ENCODE peak calls at places on chromosomes 12 and 14, in nine cellular contexts. K, D, G, X, C, A, O, S and T are unnamed samples.
A peak's percentile ranks its signal among the peaks of the same experiment; 100 is the strongest.

GRCh38 chr14:99556134-99556791 is 47.7 kb downstream of the CCDC85C start:
- DNase-seq in K (no peak), D (no peak), G (no peak), X (no peak), C (no peak), A (no peak), O (no peak), S (no peak), T (no peak)

GRCh38 chr12:102067574-102068258 is 5.9 kb upstream of the WASHC3 start:
- DNase-seq in K (no peak), D (no peak), G (no peak), X (no peak), C (no peak), A (no peak), O (no peak), S (no peak), T (no peak)

GRCh38 chr12:97308576-97309198 is 153.9 kb upstream of the RMST start:
- DNase-seq in K (peak; percentile 24), D (peak; percentile 15), G (peak; percentile 53), X (no peak), C (no peak), A (no peak), O (no peak), S (no peak), T (no peak)

GRCh38 chr12:107454431-107454830 is 231.2 kb upstream of the PWP1 start:
- DNase-seq in K (no peak), D (no peak), G (no peak), X (no peak), C (no peak), A (no peak), O (no peak), S (no peak), T (no peak)

GRCh38 chr12:62268956-62269355 is 8.8 kb downstream of the USP15 start:
- DNase-seq in K (no peak), D (no peak), G (no peak), X (no peak), C (no peak), A (no peak), O (no peak), S (no peak), T (no peak)

GRCh38 chr14:100172811-100173210 is 13.4 kb upstream of the DEGS2 start:
- DNase-seq in K (no peak), D (no peak), G (no peak), X (no peak), C (no peak), A (no peak), O (no peak), S (no peak), T (no peak)

GRCh38 chr14:23942587-23942986 is 11.0 kb upstream of the DHRS4 start:
- DNase-seq in K (no peak), D (no peak), G (no peak), X (no peak), C (no peak), A (no peak), O (no peak), S (no peak), T (no peak)

GRCh38 chr12:4849024-4849594 is 60.6 kb upstream of the KCNA1 start:
- DNase-seq in K (peak; percentile 42), D (no peak), G (peak; percentile 39), X (no peak), C (no peak), A (no peak), O (no peak), S (no peak), T (peak; percentile 25)

GRCh38 chr12:114555451-114555850 is 128.5 kb downstream of the TBX3 start:
- DNase-seq in K (no peak), D (no peak), G (no peak), X (no peak), C (no peak), A (no peak), O (no peak), S (no peak), T (no peak)

GRCh38 chr14:104135904-104136471 is 2.4 kb upstream of the KIF26A start:
- DNase-seq in K (peak; percentile 75), D (no peak), G (no peak), X (peak; percentile 7), C (no peak), A (no peak), O (peak; percentile 66), S (no peak), T (no peak)

GRCh38 chr14:90554341-90554740 is 157.5 kb downstream of the CALM1 start:
- DNase-seq in K (no peak), D (no peak), G (no peak), X (no peak), C (no peak), A (no peak), O (peak; percentile 77), S (no peak), T (no peak)

GRCh38 chr12:61490732-61491498 is 769.3 kb upstream of the USP15 start:
- DNase-seq in K (no peak), D (no peak), G (no peak), X (no peak), C (no peak), A (no peak), O (no peak), S (no peak), T (no peak)

GRCh38 chr12:15227004-15227679 is 5.9 kb upstream of the RERG start:
- DNase-seq in K (peak; percentile 68), D (no peak), G (peak; percentile 9), X (no peak), C (peak; percentile 50), A (no peak), O (no peak), S (no peak), T (peak; percentile 1)

GRCh38 chr12:79687711-79688270 is 3.0 kb downstream of the PAWR start:
- DNase-seq in K (peak; percentile 48), D (no peak), G (no peak), X (no peak), C (no peak), A (no peak), O (no peak), S (no peak), T (no peak)

GRCh38 chr14:59013672-59014298 is 174.7 kb upstream of the DAAM1 start:
- DNase-seq in K (no peak), D (no peak), G (no peak), X (no peak), C (no peak), A (no peak), O (no peak), S (no peak), T (no peak)

GRCh38 chr14:54776361-54777001 is 126.1 kb downstream of the GCH1 start:
- DNase-seq in K (no peak), D (peak; percentile 24), G (no peak), X (no peak), C (no peak), A (no peak), O (peak; percentile 75), S (no peak), T (peak; percentile 39)

GRCh38 chr14:61455351-61455750 is 134.0 kb downstream of the PRKCH start:
- DNase-seq in K (no peak), D (no peak), G (no peak), X (no peak), C (no peak), A (no peak), O (no peak), S (no peak), T (no peak)
- H3K4me1 ChIP-seq in K (peaks cover 14% of the 10 kb centered on the region), D (peaks cover 6% of the 10 kb centered on the region), G (peaks cover 58% of the 10 kb centered on the region), X (no peaks in the 10 kb centered on the region), C (no peaks in the 10 kb centered on the region), A (no peaks in the 10 kb centered on the region), O (peaks cover 9% of the 10 kb centered on the region), S (peaks cover 61% of the 10 kb centered on the region), T (peaks cover 69% of the 10 kb centered on the region)

DNA sequence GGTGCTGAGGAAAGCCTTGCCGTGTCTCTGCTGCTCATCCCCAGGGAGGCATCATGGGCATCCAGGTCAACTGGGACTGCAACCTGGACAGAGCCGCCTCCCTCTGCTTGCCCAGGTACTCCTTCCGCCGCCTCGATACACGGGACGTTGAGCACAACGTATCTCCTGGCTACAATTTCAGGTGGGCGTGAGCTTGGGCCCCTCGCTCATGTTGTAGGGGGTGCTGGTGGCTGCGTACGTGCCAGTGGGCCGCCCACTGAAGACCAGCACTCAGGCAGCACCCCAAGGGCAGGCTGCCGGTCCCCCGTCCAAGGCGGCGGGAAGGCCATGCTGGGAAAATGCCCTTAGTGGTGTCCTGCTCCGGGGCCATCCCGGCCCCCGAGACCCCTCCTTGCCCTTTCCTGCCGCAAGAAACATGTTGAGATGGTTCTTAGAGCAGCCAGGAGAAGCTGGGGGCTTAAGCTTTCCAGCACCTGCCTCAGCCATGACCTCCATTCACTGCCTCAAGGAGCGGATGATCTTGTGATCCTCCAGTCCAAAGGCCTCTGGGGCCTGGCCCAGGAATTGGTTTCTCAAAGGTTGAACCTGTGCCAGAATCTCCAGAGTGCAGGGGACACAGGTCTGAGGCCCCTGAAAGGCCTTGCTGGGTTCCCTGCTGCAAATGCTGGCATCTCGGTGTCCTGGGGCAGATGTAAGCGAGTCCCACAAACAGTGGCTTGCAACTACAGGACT is 19.2 kb downstream of the P2RX4 start:
- DNase-seq in K (no peak), D (no peak), G (no peak), X (no peak), C (no peak), A (no peak), O (no peak), S (no peak), T (no peak)
- H3K27me3 ChIP-seq in K (no peaks in the 10 kb centered on the region), D (no peaks in the 10 kb centered on the region), G (no peaks in the 10 kb centered on the region), X (no peaks in the 10 kb centered on the region), C (no peaks in the 10 kb centered on the region), A (no peaks in the 10 kb centered on the region), O (no peaks in the 10 kb centered on the region), S (no peaks in the 10 kb centered on the region), T (no peaks in the 10 kb centered on the region)

GRCh38 chr12:132494294-132495164 is 4.6 kb downstream of the FBRSL1 start:
- DNase-seq in K (no peak), D (no peak), G (no peak), X (no peak), C (peak; percentile 88), A (no peak), O (no peak), S (no peak), T (no peak)

GRCh38 chr12:132496710-132497109 is 6.8 kb downstream of the FBRSL1 start:
- DNase-seq in K (no peak), D (no peak), G (no peak), X (no peak), C (no peak), A (no peak), O (no peak), S (no peak), T (no peak)

GRCh38 chr12:132496270-132496669 is 6.3 kb downstream of the FBRSL1 start:
- DNase-seq in K (no peak), D (no peak), G (no peak), X (no peak), C (no peak), A (no peak), O (no peak), S (no peak), T (no peak)

GRCh38 chr12:132495165-132495544 is 5.2 kb downstream of the FBRSL1 start:
- DNase-seq in K (no peak), D (no peak), G (no peak), X (no peak), C (no peak), A (no peak), O (no peak), S (no peak), T (no peak)

GRCh38 chr12:132495629-132496207 is 5.8 kb downstream of the FBRSL1 start:
- DNase-seq in K (no peak), D (no peak), G (no peak), X (peak; percentile 43), C (no peak), A (no peak), O (no peak), S (no peak), T (no peak)
- H3K4me1 ChIP-seq in K (peaks cover 8% of the 10 kb centered on the region), D (peaks cover 26% of the 10 kb centered on the region), G (peaks cover 91% of the 10 kb centered on the region), X (peaks cover 46% of the 10 kb centered on the region), C (peaks cover 49% of the 10 kb centered on the region), A (peaks cover 73% of the 10 kb centered on the region), O (peaks cover 50% of the 10 kb centered on the region), S (peaks cover 70% of the 10 kb centered on the region), T (peaks cover 72% of the 10 kb centered on the region)

GRCh38 chr12:2681426-2682205 is 113.2 kb upstream of the FKBP4 start:
- DNase-seq in K (peak; percentile 50), D (no peak), G (no peak), X (no peak), C (peak; percentile 33), A (peak; percentile 65), O (no peak), S (no peak), T (no peak)
- H3K27me3 ChIP-seq in K (no peaks in the 10 kb centered on the region), D (no peaks in the 10 kb centered on the region), G (no peaks in the 10 kb centered on the region), X (no peaks in the 10 kb centered on the region), C (no peaks in the 10 kb centered on the region), A (no peaks in the 10 kb centered on the region), O (no peaks in the 10 kb centered on the region), S (no peaks in the 10 kb centered on the region), T (no peaks in the 10 kb centered on the region)